ENCODE peak calls at places on chromosomes 7 and 10, in ten cellular contexts. V is spleen, R is IMR-90, Z is suprapubic skin, J is thyroid gland, H is Peyer's patch, E is endothelial cell of umbilical vein, W is A549, C is heart left ventricle, X is stomach. L is an unnamed sample.

GRCh38 chr7:14748461-14748860 is 154.1 kb downstream of the DGKB start:
- DNase-seq in V (no peak), R (peak), Z (no peak), J (no peak), H (no peak), E (peak), W (no peak), C (no peak), X (no peak), L (peak)

GRCh38 chr7:44386139-44386913 is 60.9 kb upstream of the CAMK2B start:
- DNase-seq in V (no peak), R (peak), Z (no peak), J (peak), H (no peak), E (no peak), W (no peak), C (no peak), X (peak), L (no peak)

GRCh38 chr7:44988718-44989117 is 9.9 kb upstream of the MYO1G start:
- DNase-seq in V (peak), R (no peak), Z (no peak), J (no peak), H (no peak), E (no peak), W (no peak), C (no peak), X (no peak), L (no peak)

GRCh38 chr7:142812437-142813215 is 41.9 kb downstream of the PRSS2 start:
- DNase-seq in V (no peak), R (no peak), Z (no peak), J (no peak), H (no peak), E (no peak), W (no peak), C (no peak), X (no peak), L (no peak)

GRCh38 chr10:33352154-33352553 is 17.7 kb upstream of the NRP1 start:
- DNase-seq in V (no peak), R (peak), Z (no peak), J (no peak), H (no peak), E (peak), W (no peak), C (no peak), X (no peak), L (no peak)

GRCh38 chr7:72265505-72265904 is 146.6 kb downstream of the CALN1 start:
- DNase-seq in V (no peak), R (no peak), Z (no peak), J (no peak), H (no peak), E (no peak), W (no peak), C (no peak), X (no peak), L (no peak)

GRCh38 chr10:122544493-122544892 is 16.1 kb upstream of the DMBT1 start:
- DNase-seq in V (no peak), R (no peak), Z (no peak), J (peak), H (no peak), E (no peak), W (no peak), C (no peak), X (no peak), L (no peak)

GRCh38 chr10:70777063-70777875 is 7.9 kb downstream of the TBATA start:
- DNase-seq in V (peak), R (no peak), Z (peak), J (no peak), H (peak), E (no peak), W (no peak), C (no peak), X (peak), L (no peak)

GRCh38 chr7:50595538-50596102 is 30.4 kb upstream of the DDC start:
- DNase-seq in V (no peak), R (peak), Z (no peak), J (peak), H (no peak), E (peak), W (no peak), C (no peak), X (no peak), L (peak)

GRCh38 chr7:90726623-90727022 is 130.5 kb downstream of the CDK14 start:
- DNase-seq in V (no peak), R (peak), Z (no peak), J (no peak), H (no peak), E (no peak), W (no peak), C (no peak), X (peak), L (no peak)

GRCh38 chr7:149774237-149775175 is 1.1 kb upstream of the ZNF467 start:
- DNase-seq in V (peak), R (no peak), Z (no peak), J (peak), H (no peak), E (peak), W (no peak), C (no peak), X (no peak), L (no peak)

GRCh38 chr10:62636825-62637248 is 167.7 kb upstream of the ADO start:
- DNase-seq in V (no peak), R (peak), Z (no peak), J (no peak), H (no peak), E (no peak), W (no peak), C (no peak), X (no peak), L (no peak)

GRCh38 chr7:27165089-27165654 is at the start of gene HOXA9:
- DNase-seq in V (peak), R (peak), Z (peak), J (peak), H (peak), E (peak), W (no peak), C (no peak), X (no peak), L (no peak)

GRCh38 chr7:100572949-100573675 is 588 bp downstream of the SAP25 start:
- DNase-seq in V (peak), R (no peak), Z (no peak), J (no peak), H (no peak), E (no peak), W (no peak), C (peak), X (no peak), L (no peak)

GRCh38 chr10:79981673-79982485 is 33.0 kb upstream of the SFTPD start:
- DNase-seq in V (no peak), R (peak), Z (no peak), J (peak), H (peak), E (peak), W (peak), C (peak), X (peak), L (peak)

GRCh38 chr10:129335942-129336341 is 131.1 kb upstream of the MGMT start:
- DNase-seq in V (no peak), R (no peak), Z (no peak), J (no peak), H (no peak), E (no peak), W (no peak), C (no peak), X (no peak), L (no peak)

GRCh38 chr7:1535695-1536094 is 5.2 kb downstream of the MAFK start:
- DNase-seq in V (peak), R (no peak), Z (no peak), J (peak), H (no peak), E (peak), W (no peak), C (peak), X (no peak), L (no peak)

GRCh38 chr7:1536105-1536767 is 5.7 kb downstream of the MAFK start:
- DNase-seq in V (peak), R (no peak), Z (no peak), J (no peak), H (no peak), E (no peak), W (no peak), C (peak), X (no peak), L (no peak)

GRCh38 chr7:1538544-1539345 is 8.2 kb downstream of the MAFK start:
- DNase-seq in V (no peak), R (no peak), Z (no peak), J (no peak), H (no peak), E (no peak), W (no peak), C (no peak), X (no peak), L (no peak)

GRCh38 chr7:1537631-1538412 is 7.3 kb downstream of the MAFK start:
- DNase-seq in V (peak), R (peak), Z (peak), J (peak), H (peak), E (peak), W (peak), C (peak), X (peak), L (peak)

DNA sequence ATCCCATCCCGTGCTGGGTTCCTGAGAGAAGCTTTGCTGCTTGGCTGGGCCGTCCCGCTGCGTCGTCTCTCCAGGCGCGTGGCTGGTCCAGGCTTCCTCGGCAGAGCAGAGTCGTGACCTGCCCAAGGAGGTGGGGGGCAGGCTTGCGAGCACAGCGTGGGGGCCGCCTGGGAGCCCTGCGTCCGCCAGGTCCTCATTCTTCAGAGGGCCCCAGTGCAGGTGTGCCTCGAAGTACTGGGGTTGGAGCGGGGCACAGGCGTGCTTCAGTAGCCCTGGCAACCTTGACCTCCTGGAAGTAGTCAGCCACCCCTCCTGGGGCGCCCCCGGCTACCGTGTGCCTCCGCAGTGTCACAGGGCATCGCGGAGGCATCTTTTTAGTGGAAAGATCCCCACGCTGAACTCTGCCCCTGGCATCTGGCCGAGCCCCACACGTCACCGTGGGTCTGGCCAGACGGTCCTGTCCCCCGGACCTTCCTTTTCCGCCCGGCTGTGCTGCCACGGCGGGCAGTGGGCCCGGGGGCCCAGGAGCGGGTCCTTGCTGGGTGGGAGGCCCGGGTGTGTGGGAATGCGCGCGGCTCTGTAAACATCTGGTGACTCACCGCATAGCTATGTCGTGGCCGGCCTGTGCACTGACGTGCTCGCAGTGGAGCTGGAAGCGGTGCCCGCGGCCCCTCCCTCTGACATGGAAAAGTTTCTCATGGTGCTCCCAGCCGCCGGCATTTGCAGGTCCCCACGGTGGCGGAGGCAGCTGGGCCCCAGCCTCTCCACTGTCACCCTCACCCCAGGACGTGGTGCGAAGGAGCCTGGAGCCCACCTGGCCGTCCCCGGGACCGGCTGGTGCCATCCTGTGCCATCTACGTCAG is 6.5 kb downstream of the MAFK start:
- DNase-seq in V (peak), R (peak), Z (peak), J (peak), H (peak), E (peak), W (peak), C (peak), X (peak), L (peak)
- TF ChIP-seq POLR2A in V (no peak), R (peak), Z (peak), J (no peak), H (no peak), E (peak), W (peak), C (peak), X (no peak), L (peak)

GRCh38 chr10:17238445-17239275 is 10.6 kb downstream of the VIM start:
- DNase-seq in V (no peak), R (peak), Z (no peak), J (peak), H (no peak), E (peak), W (no peak), C (no peak), X (no peak), L (no peak)
- TF ChIP-seq POLR2A in V (no peak), R (peak), Z (no peak), J (no peak), H (no peak), E (peak), W (no peak), C (no peak), X (no peak), L (peak)

GRCh38 chr7:4683884-4684565 is 1.9 kb downstream of the FOXK1 start:
- DNase-seq in V (peak), R (peak), Z (no peak), J (peak), H (peak), E (peak), W (no peak), C (peak), X (peak), L (peak)
- TF ChIP-seq POLR2A in V (no peak), R (peak), Z (no peak), J (no peak), H (no peak), E (peak), W (no peak), C (no peak), X (no peak), L (no peak)

GRCh38 chr10:124917939-124918830 is 23.7 kb upstream of the ZRANB1 start:
- DNase-seq in V (no peak), R (peak), Z (no peak), J (peak), H (no peak), E (peak), W (no peak), C (no peak), X (no peak), L (no peak)
- TF ChIP-seq POLR2A in V (no peak), R (no peak), Z (no peak), J (no peak), H (no peak), E (no peak), W (no peak), C (no peak), X (no peak), L (no peak)

GRCh38 chr7:152435384-152436278 is at the start of gene KMT2C:
- DNase-seq in V (peak), R (peak), Z (no peak), J (peak), H (peak), E (peak), W (no peak), C (peak), X (peak), L (peak)
- TF ChIP-seq POLR2A in V (no peak), R (peak), Z (peak), J (no peak), H (peak), E (no peak), W (peak), C (no peak), X (no peak), L (peak)

L was measured in H54.